ENCODE peak calls at places on chromosome 9, in nine cellular contexts. C is A549, R is gastrocnemius medialis, J is HepG2, U is mucosa of descending colon, N is right lobe of liver, P is pancreas, X is Panc1, I is HCT116. E is an unnamed sample.

GRCh38 chr9:137109250-137110146 is 5.0 kb downstream of the DPP7 start:
- ATAC-seq in N (no peak), J (no peak), P (no peak), U (no peak), C (no peak), I (peak), X (peak), R (no peak), E (no peak)

GRCh38 chr9:31790720-31791119 is 593.7 kb upstream of the ACO1 start:
- ATAC-seq in X (no peak), I (no peak), C (no peak), U (no peak), P (no peak), R (no peak), N (no peak), J (no peak), E (no peak)

GRCh38 chr9:89455356-89455824 is 42.5 kb downstream of the SEMA4D start:
- ATAC-seq in C (no peak), N (peak), I (no peak), X (no peak), U (peak), R (no peak), J (no peak), P (no peak), E (no peak)

GRCh38 chr9:76390656-76391055 is 3.6 kb downstream of the RFK start:
- ATAC-seq in U (no peak), C (no peak), J (no peak), N (no peak), P (no peak), R (no peak), X (no peak), I (no peak), E (no peak)

GRCh38 chr9:72149231-72149975 is at the start of gene GDA:
- ATAC-seq in X (peak), J (peak), I (peak), N (peak), C (peak), R (no peak), U (peak), P (peak), E (no peak)

GRCh38 chr9:112341741-112342140 is 8.3 kb upstream of the PTBP3 start:
- ATAC-seq in P (no peak), U (no peak), I (peak), X (peak), J (peak), C (peak), R (no peak), N (no peak), E (no peak)

GRCh38 chr9:100219347-100219746 is 120.3 kb downstream of the INVS start:
- ATAC-seq in C (no peak), U (no peak), P (no peak), I (no peak), X (no peak), J (no peak), N (no peak), R (no peak), E (no peak)

GRCh38 chr9:107600060-107600573 is 110.5 kb upstream of the KLF4 start:
- ATAC-seq in U (peak), P (peak), J (no peak), N (peak), I (no peak), C (no peak), R (peak), X (no peak), E (peak)

GRCh38 chr9:116495725-116496124 is 191.4 kb upstream of the TRIM32 start:
- ATAC-seq in R (no peak), J (no peak), N (no peak), X (no peak), P (no peak), C (no peak), U (no peak), I (no peak), E (no peak)

GRCh38 chr9:129384138-129384886 is 206.3 kb upstream of the IER5L start:
- ATAC-seq in P (no peak), X (no peak), C (no peak), I (no peak), R (peak), J (no peak), U (no peak), N (no peak), E (no peak)

GRCh38 chr9:128702949-128703615 is 779 bp downstream of the PKN3 start:
- ATAC-seq in R (peak), P (peak), C (peak), U (peak), X (peak), J (peak), I (peak), N (peak), E (peak)

GRCh38 chr9:3500044-3500443 is 25.8 kb downstream of the RFX3 start:
- ATAC-seq in X (no peak), C (no peak), U (no peak), I (no peak), R (peak), P (no peak), J (no peak), N (no peak), E (no peak)

GRCh38 chr9:88682431-88682831 is 147.5 kb downstream of the NXNL2 start:
- ATAC-seq in N (no peak), J (no peak), P (no peak), I (no peak), X (no peak), C (no peak), R (no peak), U (no peak), E (peak)

GRCh38 chr9:93098236-93098946 is 2.4 kb downstream of the CARD19 start:
- ATAC-seq in I (peak), P (no peak), C (peak), R (peak), J (peak), X (peak), N (peak), U (peak), E (peak)

GRCh38 chr9:127360829-127361228 is 36.1 kb upstream of the SLC2A8 start:
- ATAC-seq in C (peak), J (peak), N (peak), I (peak), R (no peak), U (peak), X (peak), P (no peak), E (no peak)
- TF ChIP-seq CTCF in C (peak), J (peak), N (no peak), I (peak), R (no peak), U (no peak), X (no peak), P (no peak), E (peak)

DNA sequence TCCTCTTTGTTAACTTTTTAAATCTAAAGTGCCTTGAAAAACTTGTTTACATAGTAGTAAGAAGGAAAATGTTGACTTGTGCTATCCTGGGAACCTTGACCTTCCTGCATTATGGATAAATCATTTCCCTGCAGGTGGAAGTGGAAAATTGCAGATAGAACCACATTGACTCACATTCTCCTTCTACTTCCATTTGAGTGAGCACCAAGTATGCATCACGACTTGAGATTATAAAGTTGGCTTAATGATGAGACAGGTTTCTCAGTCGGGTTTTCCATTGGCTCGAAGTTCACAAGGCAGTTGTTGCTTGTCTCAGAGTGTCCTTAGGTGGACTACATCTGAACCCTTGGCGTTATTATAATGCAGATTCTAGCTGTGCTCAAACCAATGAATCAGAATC is 39.9 kb downstream of the DOCK8 start:
- ATAC-seq in U (no peak), I (no peak), X (no peak), C (no peak), N (no peak), J (no peak), R (no peak), P (no peak), E (no peak)
- TF ChIP-seq CTCF in U (no peak), I (no peak), X (no peak), C (no peak), N (no peak), J (no peak), R (no peak), P (no peak), E (no peak)

GRCh38 chr9:75102177-75102790 is 14.0 kb downstream of the OSTF1 start:
- ATAC-seq in R (no peak), U (no peak), C (no peak), P (no peak), N (no peak), I (no peak), X (no peak), J (no peak), E (no peak)

GRCh38 chr9:75104607-75105006 is 16.3 kb downstream of the OSTF1 start:
- ATAC-seq in J (no peak), C (no peak), X (no peak), R (no peak), I (no peak), N (no peak), U (no peak), P (peak), E (no peak)

GRCh38 chr9:75105019-75105540 is 16.8 kb downstream of the OSTF1 start:
- ATAC-seq in N (no peak), P (no peak), X (no peak), I (no peak), C (no peak), R (no peak), U (peak), J (no peak), E (no peak)

GRCh38 chr9:75096796-75097195 is 8.5 kb downstream of the OSTF1 start:
- ATAC-seq in N (no peak), U (no peak), C (no peak), I (no peak), J (no peak), R (no peak), X (no peak), P (no peak), E (no peak)

GRCh38 chr9:75101004-75101601 is 12.8 kb downstream of the OSTF1 start:
- ATAC-seq in R (no peak), P (no peak), C (no peak), I (no peak), N (peak), U (peak), J (no peak), X (no peak), E (no peak)
- TF ChIP-seq CTCF in R (no peak), P (no peak), C (no peak), I (no peak), N (no peak), U (no peak), J (no peak), X (no peak), E (no peak)

GRCh38 chr9:35385042-35385441 is 104.9 kb upstream of the RUSC2 start:
- ATAC-seq in U (no peak), N (peak), C (peak), P (no peak), J (no peak), I (no peak), X (no peak), R (peak), E (no peak)
- TF ChIP-seq CTCF in U (no peak), N (peak), C (peak), P (no peak), J (no peak), I (no peak), X (peak), R (no peak), E (no peak)

GRCh38 chr9:36968574-36969215 is 65.4 kb downstream of the PAX5 start:
- ATAC-seq in X (no peak), C (no peak), P (no peak), N (no peak), I (no peak), J (no peak), R (no peak), U (no peak), E (no peak)

GRCh38 chr9:36967997-36968396 is 66.1 kb downstream of the PAX5 start:
- ATAC-seq in C (no peak), N (no peak), R (no peak), P (no peak), J (no peak), X (no peak), I (no peak), U (no peak), E (no peak)

GRCh38 chr9:36971935-36972488 is 62.1 kb downstream of the PAX5 start:
- ATAC-seq in U (no peak), N (no peak), P (no peak), J (no peak), X (peak), R (no peak), C (no peak), I (no peak), E (no peak)

GRCh38 chr9:36970007-36970888 is 63.8 kb downstream of the PAX5 start:
- ATAC-seq in C (peak), X (peak), I (peak), U (no peak), J (no peak), P (no peak), N (no peak), R (no peak), E (no peak)

GRCh38 chr9:36969216-36969771 is 64.8 kb downstream of the PAX5 start:
- ATAC-seq in X (peak), R (no peak), U (no peak), N (no peak), C (peak), J (peak), P (no peak), I (peak), E (no peak)
- TF ChIP-seq CTCF in X (no peak), R (no peak), U (no peak), N (no peak), C (no peak), J (peak), P (no peak), I (no peak), E (no peak)

GRCh38 chr9:90727498-90727897 is 74.1 kb upstream of the SYK start:
- ATAC-seq in P (no peak), C (no peak), X (no peak), I (no peak), J (no peak), N (no peak), R (no peak), U (no peak), E (no peak)

GRCh38 chr9:90724880-90725279 is 76.7 kb upstream of the SYK start:
- ATAC-seq in J (no peak), C (no peak), U (no peak), R (no peak), X (no peak), N (no peak), P (no peak), I (no peak), E (no peak)

GRCh38 chr9:90724112-90724511 is 77.5 kb upstream of the SYK start:
- ATAC-seq in X (no peak), P (no peak), U (no peak), I (no peak), C (no peak), N (no peak), J (no peak), R (no peak), E (no peak)

GRCh38 chr9:90729351-90729750 is 72.3 kb upstream of the SYK start:
- ATAC-seq in P (no peak), J (no peak), C (no peak), U (no peak), X (no peak), I (no peak), R (no peak), N (no peak), E (no peak)

GRCh38 chr9:90726215-90726614 is 75.4 kb upstream of the SYK start:
- ATAC-seq in X (no peak), C (no peak), I (peak), U (no peak), N (no peak), J (peak), P (no peak), R (no peak), E (no peak)
- TF ChIP-seq CTCF in X (peak), C (no peak), I (peak), U (no peak), N (no peak), J (no peak), P (no peak), R (no peak), E (no peak)

E was measured in gastroesophageal sphincter.